ENCODE peak calls at places on chromosomes 3 and 15, in five cellular contexts. Z is stimulated activated CD4-positive, alpha-beta T cell treated with anti-CD3 and anti-CD28 coated beads, Interleukin-15, amount 100 ng/mL, for 1 hour; G is stimulated activated CD8-positive, alpha-beta memory T cell treated with anti-CD3 and anti-CD28 coated beads, Interleukin-15, amount 100 ng/mL, for 4 hours; N is skeletal muscle cell; R is putamen. O is an unnamed sample.
A peak's percentile ranks its signal among the peaks of the same experiment; 100 is the strongest.

GRCh38 chr15:83119968-83120581 is 12.6 kb downstream of the TM6SF1 start:
- DNase-seq in Z (no peak), G (no peak), N (no peak), R (no peak), O (no peak)

GRCh38 chr15:62107561-62108110 is 40.9 kb downstream of the C2CD4A start:
- DNase-seq in Z (no peak), G (no peak), N (no peak), R (no peak), O (no peak)

GRCh38 chr3:42732829-42733459 is 30.3 kb upstream of the HHATL start:
- DNase-seq in Z (no peak), G (no peak), N (no peak), R (peak; percentile 53), O (no peak)

GRCh38 chr3:187713504-187713903 is 11.1 kb upstream of the RTP2 start:
- DNase-seq in Z (no peak), G (no peak), N (no peak), R (no peak), O (no peak)

GRCh38 chr3:117903226-117903625 is 1131.4 kb downstream of the IGSF11 start:
- DNase-seq in Z (no peak), G (no peak), N (peak; percentile 80), R (no peak), O (peak; percentile 98)

GRCh38 chr3:128321418-128321817 is 145.3 kb downstream of the DNAJB8 start:
- DNase-seq in Z (no peak), G (no peak), N (no peak), R (no peak), O (no peak)

GRCh38 chr15:71687902-71688508 is 122.3 kb upstream of the NR2E3 start:
- DNase-seq in Z (no peak), G (no peak), N (peak; percentile 34), R (no peak), O (peak; percentile 44)

GRCh38 chr15:69505906-69506305 is 53.3 kb downstream of the RPLP1 start:
- DNase-seq in Z (no peak), G (no peak), N (no peak), R (no peak), O (no peak)

GRCh38 chr3:151431940-151432339 is 28.9 kb downstream of the IGSF10 start:
- DNase-seq in Z (no peak), G (no peak), N (peak; percentile 77), R (no peak), O (no peak)

GRCh38 chr15:42836251-42836650 is 84.3 kb downstream of the TTBK2 start:
- DNase-seq in Z (no peak), G (no peak), N (no peak), R (peak; percentile 0), O (no peak)

GRCh38 chr15:22786868-22787698 is 639 bp downstream of the NIPA1 start:
- DNase-seq in Z (no peak), G (no peak), N (no peak), R (peak; percentile 27), O (no peak)

GRCh38 chr3:194255252-194256039 is 95.7 kb downstream of the CPN2 start:
- DNase-seq in Z (peak; percentile 23), G (peak; percentile 21), N (no peak), R (peak; percentile 22), O (no peak)

GRCh38 chr3:50474717-50475116 is 28.7 kb downstream of the CACNA2D2 start:
- DNase-seq in Z (no peak), G (no peak), N (peak; percentile 7), R (no peak), O (no peak)

GRCh38 chr3:81666502-81667121 is 94.8 kb downstream of the GBE1 start:
- DNase-seq in Z (no peak), G (no peak), N (no peak), R (peak; percentile 10), O (no peak)

GRCh38 chr3:89946863-89947262 is 839.4 kb downstream of the EPHA3 start:
- DNase-seq in Z (no peak), G (no peak), N (no peak), R (no peak), O (no peak)

GRCh38 chr3:46848271-46849097 is 14.8 kb downstream of the MYL3 start:
- DNase-seq in Z (no peak), G (no peak), N (no peak), R (no peak), O (no peak)

GRCh38 chr15:23877502-23878412 is 190.7 kb upstream of the NDN start:
- DNase-seq in Z (no peak), G (no peak), N (no peak), R (no peak), O (no peak)

GRCh38 chr3:181859518-181859917 is 147.8 kb downstream of the SOX2 start:
- DNase-seq in Z (no peak), G (no peak), N (no peak), R (no peak), O (no peak)

GRCh38 chr15:52287114-52287513 is 8.5 kb downstream of the MYO5C start:
- DNase-seq in Z (no peak), G (no peak), N (no peak), R (no peak), O (no peak)

GRCh38 chr3:130470132-130470531 is 46.8 kb upstream of the COL6A6 start:
- DNase-seq in Z (no peak), G (no peak), N (no peak), R (no peak), O (no peak)

GRCh38 chr3:66138336-66139234 is 82.2 kb upstream of the SLC25A26 start:
- DNase-seq in Z (no peak), G (no peak), N (no peak), R (peak; percentile 41), O (no peak)

GRCh38 chr3:175433026-175433668 is 574.0 kb downstream of the NAALADL2 start:
- DNase-seq in Z (no peak), G (no peak), N (peak; percentile 76), R (no peak), O (peak; percentile 89)

GRCh38 chr15:40313531-40314398 is 6.0 kb upstream of the PLCB2 start:
- DNase-seq in Z (no peak), G (no peak), N (no peak), R (no peak), O (no peak)

GRCh38 chr3:21345577-21345976 is 405.4 kb downstream of the ZNF385D start:
- DNase-seq in Z (no peak), G (no peak), N (no peak), R (no peak), O (no peak)

GRCh38 chr3:126433496-126434263 is 39.0 kb downstream of the CFAP100 start:
- DNase-seq in Z (no peak), G (no peak), N (no peak), R (no peak), O (no peak)

GRCh38 chr3:56835626-56836025 is 33.9 kb upstream of the ARHGEF3 start:
- DNase-seq in Z (no peak), G (no peak), N (no peak), R (no peak), O (no peak)

GRCh38 chr15:80317389-80318169 is 65.6 kb upstream of the CTXND1 start:
- DNase-seq in Z (no peak), G (no peak), N (peak; percentile 94), R (peak; percentile 9), O (peak; percentile 68)

GRCh38 chr3:15796771-15797599 is 794 bp downstream of the ANKRD28 start:
- DNase-seq in Z (no peak), G (no peak), N (peak; percentile 57), R (peak; percentile 73), O (no peak)

GRCh38 chr3:101303089-101303731 is 17.2 kb downstream of the IMPG2 start:
- DNase-seq in Z (no peak), G (no peak), N (peak; percentile 4), R (no peak), O (no peak)

GRCh38 chr15:27820232-27820631 is 278.9 kb downstream of the OCA2 start:
- DNase-seq in Z (no peak), G (no peak), N (peak; percentile 51), R (no peak), O (no peak)

GRCh38 chr15:100601628-100602063 is 338 bp downstream of the LINS1 start:
- DNase-seq in Z (no peak), G (no peak), N (no peak), R (no peak), O (no peak)

GRCh38 chr3:58471025-58471887 is 20.6 kb upstream of the KCTD6 start:
- DNase-seq in Z (no peak), G (no peak), N (peak; percentile 93), R (no peak), O (peak; percentile 56)

GRCh38 chr15:77631790-77632551 is 741 bp downstream of the LINGO1 start:
- DNase-seq in Z (peak; percentile 5), G (no peak), N (no peak), R (no peak), O (no peak)

GRCh38 chr3:32355892-32356291 is 35.8 kb upstream of the CMTM7 start:
- DNase-seq in Z (no peak), G (no peak), N (no peak), R (no peak), O (no peak)

O was measured in AG04449.